ENCODE peak calls at places on chromosomes 4 and X, in four cellular contexts. One of them, this sample, is unnamed.

GRCh38 chrX:156001001-156001666 is 3.6 kb downstream of the IL9R start:
- DNase-seq in K562: peak; percentile 36
- DNase-seq in GM12878: no peak
- DNase-seq in WTC11: no peak
- DNase-seq in this sample: no peak

GRCh38 chr4:74805601-74806000 is 11.3 kb upstream of the BTC start:
- DNase-seq in K562: no peak
- DNase-seq in GM12878: no peak
- DNase-seq in WTC11: no peak
- DNase-seq in this sample: no peak

GRCh38 chr4:34723606-34724005 is 1520.7 kb downstream of the ARAP2 start:
- DNase-seq in K562: no peak
- DNase-seq in GM12878: no peak
- DNase-seq in WTC11: no peak
- DNase-seq in this sample: no peak

GRCh38 chrX:50812995-50813842 is 775 bp downstream of the SHROOM4 start:
- DNase-seq in K562: no peak
- DNase-seq in GM12878: no peak
- DNase-seq in WTC11: peak; percentile 28
- DNase-seq in this sample: peak; percentile 34

GRCh38 chr4:113394730-113395530 is 345.5 kb downstream of the ANK2 start:
- DNase-seq in K562: peak; percentile 76
- DNase-seq in GM12878: peak; percentile 66
- DNase-seq in WTC11: no peak
- DNase-seq in this sample: peak; percentile 72

GRCh38 chrX:123745511-123745910 is 12.7 kb upstream of the THOC2 start:
- DNase-seq in K562: no peak
- DNase-seq in GM12878: no peak
- DNase-seq in WTC11: no peak
- DNase-seq in this sample: no peak

GRCh38 chr4:56653461-56654237 is 27.4 kb downstream of the HOPX start:
- DNase-seq in K562: no peak
- DNase-seq in GM12878: no peak
- DNase-seq in WTC11: no peak
- DNase-seq in this sample: no peak

GRCh38 chr4:1234811-1235292 is 14.1 kb downstream of the CTBP1 start:
- DNase-seq in K562: no peak
- DNase-seq in GM12878: no peak
- DNase-seq in WTC11: no peak
- DNase-seq in this sample: no peak

GRCh38 chr4:71241467-71242401 is 97.1 kb upstream of the SLC4A4 start:
- DNase-seq in K562: no peak
- DNase-seq in GM12878: no peak
- DNase-seq in WTC11: no peak
- DNase-seq in this sample: no peak

GRCh38 chrX:41733939-41734338 is 10.0 kb downstream of the GPR82 start:
- DNase-seq in K562: no peak
- DNase-seq in GM12878: peak; percentile 90
- DNase-seq in WTC11: no peak
- DNase-seq in this sample: no peak

GRCh38 chrX:19776753-19777152 is 110.6 kb downstream of the SH3KBP1 start:
- DNase-seq in K562: no peak
- DNase-seq in GM12878: no peak
- DNase-seq in WTC11: no peak
- DNase-seq in this sample: no peak

GRCh38 chr4:158131037-158131436 is 41.8 kb downstream of the GASK1B start:
- DNase-seq in K562: no peak
- DNase-seq in GM12878: no peak
- DNase-seq in WTC11: no peak
- DNase-seq in this sample: no peak

GRCh38 chrX:154799554-154800348 is 5.5 kb downstream of the MPP1 start:
- DNase-seq in K562: peak; percentile 32
- DNase-seq in GM12878: no peak
- DNase-seq in WTC11: no peak
- DNase-seq in this sample: no peak

GRCh38 chr4:83074086-83074704 is 39.2 kb downstream of the COPS4 start:
- DNase-seq in K562: peak; percentile 70
- DNase-seq in GM12878: peak; percentile 79
- DNase-seq in WTC11: no peak
- DNase-seq in this sample: peak; percentile 65

GRCh38 chrX:22063284-22063683 is 31.2 kb downstream of the PHEX start:
- DNase-seq in K562: peak; percentile 15
- DNase-seq in GM12878: peak; percentile 64
- DNase-seq in WTC11: no peak
- DNase-seq in this sample: no peak

GRCh38 chr4:3451956-3452355 is 10.2 kb downstream of the HGFAC start:
- DNase-seq in K562: no peak
- DNase-seq in GM12878: no peak
- DNase-seq in WTC11: no peak
- DNase-seq in this sample: no peak

GRCh38 chr4:174663254-174663653 is 141.0 kb upstream of the HPGD start:
- DNase-seq in K562: no peak
- DNase-seq in GM12878: no peak
- DNase-seq in WTC11: no peak
- DNase-seq in this sample: no peak

GRCh38 chrX:110145854-110146253 is 142.9 kb downstream of the TMEM164 start:
- DNase-seq in K562: peak; percentile 32
- DNase-seq in GM12878: no peak
- DNase-seq in WTC11: peak; percentile 10
- DNase-seq in this sample: peak; percentile 53

GRCh38 chr4:56689231-56689630 is 8.1 kb upstream of the HOPX start:
- DNase-seq in K562: no peak
- DNase-seq in GM12878: no peak
- DNase-seq in WTC11: no peak
- DNase-seq in this sample: no peak

GRCh38 chr4:136241221-136241986 is 1290.9 kb downstream of the PCDH18 start:
- DNase-seq in K562: no peak
- DNase-seq in GM12878: no peak
- DNase-seq in WTC11: no peak
- DNase-seq in this sample: no peak

GRCh38 chrX:139126493-139126892 is 404.0 kb upstream of the F9 start:
- DNase-seq in K562: peak; percentile 72
- DNase-seq in GM12878: no peak
- DNase-seq in WTC11: peak; percentile 37
- DNase-seq in this sample: peak; percentile 58

GRCh38 chr4:34422472-34422871 is 1821.8 kb downstream of the ARAP2 start:
- DNase-seq in K562: no peak
- DNase-seq in GM12878: no peak
- DNase-seq in WTC11: no peak
- DNase-seq in this sample: no peak

GRCh38 chr4:107050525-107051135 is 14.5 kb upstream of the DKK2 start:
- DNase-seq in K562: peak; percentile 2
- DNase-seq in GM12878: no peak
- DNase-seq in WTC11: no peak
- DNase-seq in this sample: peak; percentile 22

GRCh38 chrX:149871433-149871832 is 9.6 kb upstream of the MAGEA8 start:
- DNase-seq in K562: no peak
- DNase-seq in GM12878: no peak
- DNase-seq in WTC11: no peak
- DNase-seq in this sample: no peak

GRCh38 chr4:93828830-93829530 is 427 bp downstream of the ATOH1 start:
- DNase-seq in K562: no peak
- DNase-seq in GM12878: no peak
- DNase-seq in WTC11: peak; percentile 77
- DNase-seq in this sample: peak; percentile 19

GRCh38 chrX:17679820-17680219 is 57.5 kb upstream of the SCML1 start:
- DNase-seq in K562: no peak
- DNase-seq in GM12878: no peak
- DNase-seq in WTC11: no peak
- DNase-seq in this sample: no peak

GRCh38 chr4:3475713-3476260 is 12.7 kb downstream of the DOK7 start:
- DNase-seq in K562: no peak
- DNase-seq in GM12878: no peak
- DNase-seq in WTC11: no peak
- DNase-seq in this sample: no peak

GRCh38 chrX:109519001-109519400 is 17.6 kb upstream of the NXT2 start:
- DNase-seq in K562: no peak
- DNase-seq in GM12878: no peak
- DNase-seq in WTC11: no peak
- DNase-seq in this sample: no peak

GRCh38 chr4:130705023-130705422 is 1609.1 kb downstream of the C4orf33 start:
- DNase-seq in K562: no peak
- DNase-seq in GM12878: no peak
- DNase-seq in WTC11: no peak
- DNase-seq in this sample: no peak
- TF ChIP-seq SP1 in K562: no peak
- TF ChIP-seq SP1 in GM12878: no peak
- TF ChIP-seq SP1 in WTC11: no peak
- TF ChIP-seq SP1 in this sample: no peak

GRCh38 chr4:110610940-110611785 is 11.7 kb downstream of the PITX2 start:
- DNase-seq in K562: no peak
- DNase-seq in GM12878: no peak
- DNase-seq in WTC11: peak; percentile 29
- DNase-seq in this sample: no peak

GRCh38 chr4:110610620-110610939 is 12.3 kb downstream of the PITX2 start:
- DNase-seq in K562: no peak
- DNase-seq in GM12878: no peak
- DNase-seq in WTC11: peak; percentile 20
- DNase-seq in this sample: no peak

GRCh38 chr4:110612631-110613269 is 10.1 kb downstream of the PITX2 start:
- DNase-seq in K562: no peak
- DNase-seq in GM12878: no peak
- DNase-seq in WTC11: no peak
- DNase-seq in this sample: no peak

GRCh38 chr4:110613710-110614109 is 9.2 kb downstream of the PITX2 start:
- DNase-seq in K562: no peak
- DNase-seq in GM12878: no peak
- DNase-seq in WTC11: no peak
- DNase-seq in this sample: no peak

DNA sequence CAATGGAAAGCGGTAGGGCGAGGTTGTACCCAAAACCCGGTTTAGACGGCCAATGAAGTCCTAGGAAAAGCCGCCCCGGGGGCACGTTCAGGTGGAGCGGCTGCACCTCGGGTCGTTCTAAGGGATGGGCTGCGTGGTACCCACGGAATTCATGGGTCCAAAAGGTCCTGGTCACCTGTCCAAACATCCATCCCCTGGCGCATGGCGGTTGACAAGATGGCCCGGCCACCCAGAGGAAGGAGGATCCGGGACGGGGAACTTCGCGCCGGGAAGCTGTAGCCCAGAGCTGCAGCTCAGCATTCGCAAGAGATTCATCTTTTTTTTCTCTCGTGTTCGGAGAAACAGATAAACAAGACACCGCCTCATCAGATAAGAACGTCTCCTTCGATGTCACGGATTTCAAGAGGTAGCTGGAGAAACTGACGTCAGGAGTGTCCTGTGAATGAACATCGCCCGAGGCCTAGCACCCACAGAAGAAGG is 10.9 kb downstream of the PITX2 start:
- DNase-seq in K562: no peak
- DNase-seq in GM12878: no peak
- DNase-seq in WTC11: no peak
- DNase-seq in this sample: no peak
- TF ChIP-seq SP1 in K562: no peak
- TF ChIP-seq SP1 in GM12878: no peak
- TF ChIP-seq SP1 in WTC11: no peak
- TF ChIP-seq SP1 in this sample: no peak

DNA sequence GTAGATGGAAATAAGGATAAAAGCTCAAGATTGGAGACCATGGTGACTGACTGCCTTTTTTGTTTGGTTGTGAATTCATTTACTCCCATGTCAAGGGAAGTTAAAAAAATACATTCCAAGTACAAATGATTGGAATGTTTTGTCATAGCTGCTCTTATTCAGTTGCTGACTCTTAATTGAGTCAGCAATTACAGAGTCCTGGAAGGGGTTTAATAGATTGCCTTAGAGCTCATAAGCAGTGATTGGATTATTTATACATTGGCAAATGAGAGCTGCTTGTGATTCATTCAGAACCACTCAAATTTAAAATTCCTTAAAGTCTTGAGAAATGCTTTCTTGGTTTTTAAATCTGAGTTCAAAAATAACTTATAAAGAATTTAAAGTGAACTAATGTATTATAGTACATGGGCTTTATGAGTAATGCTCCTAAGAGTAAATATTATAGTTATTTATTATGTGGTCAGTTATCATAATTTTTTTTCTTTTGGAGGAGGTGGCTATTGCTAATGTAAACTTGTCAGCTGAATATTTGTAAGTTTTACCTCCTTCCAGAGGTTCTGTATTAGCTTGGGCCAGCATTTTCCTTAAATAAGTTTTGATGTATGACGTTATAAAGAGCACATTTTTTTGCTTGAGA is 13.6 kb downstream of the JADE1 start:
- DNase-seq in K562: no peak
- DNase-seq in GM12878: no peak
- DNase-seq in WTC11: no peak
- DNase-seq in this sample: no peak
- TF ChIP-seq SP1 in K562: no peak
- TF ChIP-seq SP1 in GM12878: no peak
- TF ChIP-seq SP1 in WTC11: no peak
- TF ChIP-seq SP1 in this sample: no peak

GRCh38 chrX:15468036-15468435 is 25.1 kb downstream of the PIR start:
- DNase-seq in K562: peak; percentile 38
- DNase-seq in GM12878: no peak
- DNase-seq in WTC11: no peak
- DNase-seq in this sample: peak; percentile 35
- TF ChIP-seq SP1 in K562: no peak
- TF ChIP-seq SP1 in GM12878: no peak
- TF ChIP-seq SP1 in WTC11: no peak
- TF ChIP-seq SP1 in this sample: no peak

GRCh38 chrX:134377537-134377936 is 82.4 kb upstream of the HPRT1 start:
- DNase-seq in K562: peak; percentile 67
- DNase-seq in GM12878: no peak
- DNase-seq in WTC11: no peak
- DNase-seq in this sample: no peak
- TF ChIP-seq SP1 in K562: no peak
- TF ChIP-seq SP1 in GM12878: no peak
- TF ChIP-seq SP1 in WTC11: no peak
- TF ChIP-seq SP1 in this sample: no peak

DNA sequence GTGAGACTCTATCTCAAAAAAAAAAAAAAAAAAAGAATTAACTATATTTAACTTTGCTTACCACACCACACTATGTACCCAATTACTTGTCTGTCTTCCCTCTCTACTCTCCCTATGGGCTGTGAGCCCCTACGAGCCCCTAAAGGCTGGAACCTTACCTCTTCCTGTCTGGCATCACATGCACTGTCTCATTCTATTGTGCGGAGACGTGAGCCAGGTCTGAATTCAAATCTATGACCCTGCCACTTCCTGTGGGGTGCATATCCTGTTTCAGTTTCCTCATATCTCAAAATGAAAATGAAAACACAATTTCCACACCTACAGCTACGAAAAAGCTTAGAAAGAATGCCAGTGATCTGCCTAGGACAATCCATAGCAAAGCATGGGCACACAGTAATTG is 42.9 kb upstream of the HS3ST1 start:
- DNase-seq in K562: no peak
- DNase-seq in GM12878: peak; percentile 39
- DNase-seq in WTC11: no peak
- DNase-seq in this sample: no peak
- TF ChIP-seq SP1 in K562: no peak
- TF ChIP-seq SP1 in GM12878: no peak
- TF ChIP-seq SP1 in WTC11: no peak
- TF ChIP-seq SP1 in this sample: no peak

GRCh38 chr4:22707390-22707789 is 14.7 kb downstream of the GBA3 start:
- DNase-seq in K562: no peak
- DNase-seq in GM12878: no peak
- DNase-seq in WTC11: no peak
- DNase-seq in this sample: no peak
- TF ChIP-seq SP1 in K562: no peak
- TF ChIP-seq SP1 in GM12878: no peak
- TF ChIP-seq SP1 in WTC11: no peak
- TF ChIP-seq SP1 in this sample: no peak

This sample was measured in HEK293T.